ENCODE peak calls at places on chromosomes 4 and X, in four cellular contexts. M, K, V and W are unnamed samples.

GRCh38 chrX:2401590-2402360 is 99.0 kb downstream of the DHRSX start:
- DNase-seq in M (no peak), K (no peak), V (peak), W (no peak)

GRCh38 chrX:38276089-38276488 is 51.2 kb downstream of the RPGR start:
- DNase-seq in M (no peak), K (no peak), V (no peak), W (no peak)

GRCh38 chr4:76960014-76960413 is 10.5 kb downstream of the SEPTIN11 start:
- DNase-seq in M (no peak), K (no peak), V (no peak), W (no peak)

GRCh38 chr4:169256101-169256612 is 14.6 kb downstream of the SH3RF1 start:
- DNase-seq in M (no peak), K (no peak), V (no peak), W (no peak)

GRCh38 chr4:121182296-121182695 is 18.2 kb upstream of the TNIP3 start:
- DNase-seq in M (peak), K (no peak), V (no peak), W (peak)

GRCh38 chr4:7266525-7267292 is 74.4 kb downstream of the SORCS2 start:
- DNase-seq in M (no peak), K (no peak), V (peak), W (no peak)

GRCh38 chr4:76589872-76590846 is 155.1 kb downstream of the SHROOM3 start:
- DNase-seq in M (no peak), K (no peak), V (peak), W (no peak)

GRCh38 chr4:8688041-8688907 is 95.7 kb downstream of the CPZ start:
- DNase-seq in M (no peak), K (no peak), V (no peak), W (no peak)

GRCh38 chrX:119635799-119636198 is 29.6 kb upstream of the NKRF start:
- DNase-seq in M (no peak), K (no peak), V (no peak), W (no peak)

GRCh38 chr4:6333301-6334202 is 63.9 kb downstream of the WFS1 start:
- DNase-seq in M (peak), K (no peak), V (no peak), W (no peak)

GRCh38 chrX:9875801-9876200 is 89.6 kb downstream of the SHROOM2 start:
- DNase-seq in M (no peak), K (no peak), V (no peak), W (no peak)

GRCh38 chrX:40105791-40106676 is 8.3 kb upstream of the BCOR start:
- DNase-seq in M (peak), K (no peak), V (no peak), W (peak)

GRCh38 chr4:39802005-39802404 is 104.1 kb downstream of the UBE2K start:
- DNase-seq in M (no peak), K (no peak), V (no peak), W (no peak)

GRCh38 chr4:112410364-112410763 is 105.6 kb downstream of the NEUROG2 start:
- DNase-seq in M (no peak), K (no peak), V (no peak), W (no peak)

GRCh38 chrX:154749856-154750255 is 1.0 kb downstream of the GAB3 start:
- DNase-seq in M (no peak), K (no peak), V (no peak), W (no peak)

GRCh38 chr4:110442309-110442708 is 33.6 kb upstream of the ENPEP start:
- DNase-seq in M (no peak), K (no peak), V (no peak), W (no peak)

GRCh38 chrX:103453655-103454054 is 65.6 kb downstream of the RAB40A start:
- DNase-seq in M (no peak), K (no peak), V (peak), W (no peak)